ENCODE peak calls at places on chromosomes 5 and 9, in ten cellular contexts. H, Z, L, K, T, Q, F, O, D and G are unnamed samples.

GRCh38 chr9:134571326-134571871 is 70.2 kb upstream of the COL5A1 start:
- DNase-seq in O (no peak), H (no peak), K (no peak), F (no peak), L (peak; percentile 4), Q (no peak), T (no peak), Z (no peak), D (no peak), G (no peak)

GRCh38 chr5:135190345-135191083 is 156.5 kb upstream of the PITX1 start:
- DNase-seq in D (no peak), T (no peak), F (peak; percentile 74), Q (no peak), L (no peak), H (no peak), Z (no peak), O (no peak), K (no peak), G (no peak)

GRCh38 chr9:98563212-98563907 is 145.4 kb downstream of the GABBR2 start:
- DNase-seq in T (no peak), Z (no peak), L (no peak), H (no peak), O (no peak), D (no peak), F (no peak), Q (no peak), K (no peak), G (no peak)

GRCh38 chr9:35490910-35491465 is 1.1 kb downstream of the RUSC2 start:
- DNase-seq in Q (no peak), Z (peak; percentile 59), F (no peak), D (peak; percentile 22), K (no peak), T (no peak), H (no peak), O (no peak), L (no peak), G (peak; percentile 16)

GRCh38 chr9:115042781-115043509 is 75.0 kb downstream of the TNC start:
- DNase-seq in H (peak; percentile 23), T (no peak), F (no peak), Z (no peak), L (no peak), K (peak; percentile 63), D (no peak), Q (no peak), O (peak; percentile 25), G (no peak)

GRCh38 chr9:98356953-98357352 is 101.5 kb upstream of the TBC1D2 start:
- DNase-seq in Q (no peak), D (peak; percentile 58), F (peak; percentile 30), H (no peak), K (no peak), T (no peak), O (no peak), Z (peak; percentile 90), L (no peak), G (peak; percentile 29)

GRCh38 chr9:136047775-136048559 is 47.1 kb downstream of the NACC2 start:
- DNase-seq in Q (no peak), H (no peak), T (no peak), K (peak; percentile 5), D (no peak), L (no peak), Z (no peak), F (no peak), O (peak; percentile 22), G (no peak)

GRCh38 chr5:146079695-146080361 is 25.5 kb downstream of the PLAC8L1 start:
- DNase-seq in L (no peak), H (no peak), D (no peak), O (no peak), T (peak; percentile 81), F (no peak), K (peak; percentile 37), Q (no peak), Z (peak; percentile 10), G (no peak)

GRCh38 chr5:39513236-39513635 is 88.5 kb upstream of the DAB2 start:
- DNase-seq in H (no peak), F (peak; percentile 45), D (peak; percentile 48), T (peak; percentile 88), L (no peak), Q (no peak), Z (peak; percentile 6), K (no peak), O (no peak), G (peak; percentile 77)

GRCh38 chr5:122089096-122089495 is 11.0 kb upstream of the LOX start:
- DNase-seq in K (no peak), L (no peak), F (no peak), O (no peak), T (no peak), D (no peak), Z (no peak), Q (no peak), H (no peak), G (no peak)

GRCh38 chr5:152170350-152170749 is 234.7 kb downstream of the NMUR2 start:
- DNase-seq in Q (no peak), L (no peak), O (no peak), K (no peak), F (peak; percentile 35), D (no peak), Z (no peak), H (no peak), T (peak; percentile 61), G (peak; percentile 16)

GRCh38 chr5:111830333-111830732 is 73.3 kb upstream of the NREP start:
- DNase-seq in D (peak; percentile 94), F (no peak), O (no peak), T (peak; percentile 83), L (no peak), Q (no peak), K (no peak), Z (peak; percentile 70), H (no peak), G (peak; percentile 85)

GRCh38 chr5:35316611-35317307 is 86.5 kb upstream of the PRLR start:
- DNase-seq in Q (no peak), D (no peak), O (peak; percentile 8), L (no peak), K (no peak), T (no peak), H (peak; percentile 5), F (no peak), Z (no peak), G (no peak)

GRCh38 chr9:23829580-23830458 is 3.8 kb upstream of the ELAVL2 start:
- DNase-seq in O (no peak), Z (peak; percentile 2), D (no peak), K (no peak), L (no peak), F (no peak), Q (no peak), H (no peak), T (peak; percentile 40), G (no peak)

GRCh38 chr9:29806941-29807625 is 2233.8 kb upstream of the C9orf72 start:
- DNase-seq in O (no peak), D (no peak), K (no peak), H (no peak), T (peak; percentile 40), F (no peak), Z (no peak), Q (no peak), L (no peak), G (no peak)

GRCh38 chr9:92563701-92564100 is 27.9 kb upstream of the ECM2 start:
- DNase-seq in D (no peak), F (no peak), Z (no peak), K (no peak), O (no peak), L (no peak), Q (no peak), H (no peak), T (no peak), G (no peak)

GRCh38 chr5:111635946-111636315 is 121.1 kb downstream of the NREP start:
- DNase-seq in D (no peak), Z (peak; percentile 39), H (no peak), F (no peak), K (peak; percentile 36), Q (no peak), L (no peak), O (no peak), T (no peak), G (no peak)

GRCh38 chr9:69548676-69549075 is 123.5 kb downstream of the APBA1 start:
- DNase-seq in F (no peak), Z (no peak), Q (no peak), H (no peak), L (no peak), O (no peak), K (no peak), T (no peak), D (no peak), G (no peak)

GRCh38 chr5:179819296-179820126 is 1.2 kb upstream of the SQSTM1 start:
- DNase-seq in T (peak; percentile 92), F (peak; percentile 92), L (no peak), O (peak; percentile 72), Q (peak; percentile 36), Z (peak; percentile 77), H (no peak), D (peak; percentile 48), K (peak; percentile 74), G (peak; percentile 77)

GRCh38 chr5:73122875-73123810 is 2.8 kb downstream of the TMEM171 start:
- DNase-seq in O (no peak), T (peak; percentile 81), Q (no peak), D (peak; percentile 53), H (no peak), Z (peak; percentile 46), F (no peak), L (no peak), K (peak; percentile 86), G (peak; percentile 61)

GRCh38 chr5:69485471-69485870 is 7.1 kb upstream of the OCLN start:
- DNase-seq in D (no peak), L (no peak), Z (no peak), F (no peak), O (no peak), T (no peak), H (no peak), K (no peak), Q (no peak), G (no peak)

GRCh38 chr5:125316913-125317545 is 570.6 kb upstream of the ZNF608 start:
- DNase-seq in O (no peak), Q (no peak), D (no peak), T (no peak), H (no peak), K (no peak), F (no peak), L (no peak), Z (no peak), G (peak; percentile 22)

GRCh38 chr9:967851-968641 is 8.4 kb upstream of the DMRT3 start:
- DNase-seq in O (no peak), F (peak; percentile 72), D (no peak), H (no peak), K (no peak), L (no peak), Z (peak; percentile 13), Q (no peak), T (peak; percentile 49), G (no peak)

GRCh38 chr5:10023494-10023893 is 226.2 kb downstream of the ATPSCKMT start:
- DNase-seq in O (no peak), F (no peak), K (no peak), T (no peak), H (no peak), L (no peak), Q (no peak), D (no peak), Z (no peak), G (no peak)

GRCh38 chr5:146825033-146825432 is 53.5 kb downstream of the PPP2R2B start:
- DNase-seq in K (peak; percentile 6), H (no peak), Z (peak; percentile 11), F (peak; percentile 39), Q (no peak), L (peak; percentile 59), O (peak; percentile 4), T (peak; percentile 66), D (peak; percentile 20), G (peak; percentile 37)

GRCh38 chr9:33718987-33719386 is 76.4 kb upstream of the PRSS3 start:
- DNase-seq in O (no peak), D (peak; percentile 46), T (peak; percentile 47), Q (no peak), Z (peak; percentile 22), H (no peak), F (peak; percentile 72), K (no peak), L (no peak), G (peak; percentile 52)

GRCh38 chr5:40124367-40124766 is 555.3 kb upstream of the PTGER4 start:
- DNase-seq in T (peak; percentile 29), H (no peak), D (no peak), Q (no peak), Z (no peak), L (no peak), F (no peak), K (no peak), O (no peak), G (peak; percentile 16)